ENCODE peak calls at places on chromosomes 12 and 14, in five cellular contexts. One of them, this sample, is unnamed.

GRCh38 chr14:96056509-96057422 is 17.6 kb downstream of the C14orf132 start:
- DNase-seq in stimulated activated CD4-positive, alpha-beta T cell treated with anti-CD3 and anti-CD28 coated beads, Interleukin-4, amount 100 ng/mL, for 24 hours: no peak
- DNase-seq in activated naive CD4-positive, alpha-beta T cell treated with Interleukin-2 at 50 U/mL for 16 hours: no peak
- DNase-seq in NCI-H774: no peak
- DNase-seq in foreskin fibroblast: no peak
- DNase-seq in this sample: no peak

GRCh38 chr12:98698603-98699463 is 53.7 kb downstream of the APAF1 start:
- DNase-seq in activated naive CD4-positive, alpha-beta T cell treated with Interleukin-2 at 50 U/mL for 16 hours: peak
- DNase-seq in stimulated activated CD4-positive, alpha-beta T cell treated with anti-CD3 and anti-CD28 coated beads, Interleukin-4, amount 100 ng/mL, for 24 hours: peak
- DNase-seq in foreskin fibroblast: peak
- DNase-seq in NCI-H774: no peak
- DNase-seq in this sample: peak

GRCh38 chr14:36655963-36656768 is 5.5 kb upstream of the PAX9 start:
- DNase-seq in foreskin fibroblast: no peak
- DNase-seq in stimulated activated CD4-positive, alpha-beta T cell treated with anti-CD3 and anti-CD28 coated beads, Interleukin-4, amount 100 ng/mL, for 24 hours: no peak
- DNase-seq in NCI-H774: peak
- DNase-seq in activated naive CD4-positive, alpha-beta T cell treated with Interleukin-2 at 50 U/mL for 16 hours: no peak
- DNase-seq in this sample: no peak

GRCh38 chr12:124401563-124402180 is 106.8 kb downstream of the RFLNA start:
- DNase-seq in stimulated activated CD4-positive, alpha-beta T cell treated with anti-CD3 and anti-CD28 coated beads, Interleukin-4, amount 100 ng/mL, for 24 hours: no peak
- DNase-seq in foreskin fibroblast: no peak
- DNase-seq in NCI-H774: no peak
- DNase-seq in activated naive CD4-positive, alpha-beta T cell treated with Interleukin-2 at 50 U/mL for 16 hours: no peak
- DNase-seq in this sample: no peak

GRCh38 chr12:18262514-18262913 is 1.2 kb downstream of the PIK3C2G start:
- DNase-seq in activated naive CD4-positive, alpha-beta T cell treated with Interleukin-2 at 50 U/mL for 16 hours: no peak
- DNase-seq in foreskin fibroblast: no peak
- DNase-seq in stimulated activated CD4-positive, alpha-beta T cell treated with anti-CD3 and anti-CD28 coated beads, Interleukin-4, amount 100 ng/mL, for 24 hours: no peak
- DNase-seq in NCI-H774: no peak
- DNase-seq in this sample: no peak

GRCh38 chr12:123723765-123724164 is 11.6 kb downstream of the ATP6V0A2 start:
- DNase-seq in foreskin fibroblast: no peak
- DNase-seq in activated naive CD4-positive, alpha-beta T cell treated with Interleukin-2 at 50 U/mL for 16 hours: no peak
- DNase-seq in NCI-H774: no peak
- DNase-seq in stimulated activated CD4-positive, alpha-beta T cell treated with anti-CD3 and anti-CD28 coated beads, Interleukin-4, amount 100 ng/mL, for 24 hours: no peak
- DNase-seq in this sample: no peak

GRCh38 chr12:25529738-25530137 is 23.3 kb downstream of the LMNTD1 start:
- DNase-seq in NCI-H774: no peak
- DNase-seq in foreskin fibroblast: peak
- DNase-seq in activated naive CD4-positive, alpha-beta T cell treated with Interleukin-2 at 50 U/mL for 16 hours: no peak
- DNase-seq in stimulated activated CD4-positive, alpha-beta T cell treated with anti-CD3 and anti-CD28 coated beads, Interleukin-4, amount 100 ng/mL, for 24 hours: no peak
- DNase-seq in this sample: peak

GRCh38 chr14:99158646-99159165 is 113.3 kb downstream of the BCL11B start:
- DNase-seq in NCI-H774: no peak
- DNase-seq in activated naive CD4-positive, alpha-beta T cell treated with Interleukin-2 at 50 U/mL for 16 hours: no peak
- DNase-seq in foreskin fibroblast: no peak
- DNase-seq in stimulated activated CD4-positive, alpha-beta T cell treated with anti-CD3 and anti-CD28 coated beads, Interleukin-4, amount 100 ng/mL, for 24 hours: no peak
- DNase-seq in this sample: no peak

GRCh38 chr12:113961921-113962710 is 4.0 kb downstream of the RBM19 start:
- DNase-seq in foreskin fibroblast: peak
- DNase-seq in activated naive CD4-positive, alpha-beta T cell treated with Interleukin-2 at 50 U/mL for 16 hours: peak
- DNase-seq in stimulated activated CD4-positive, alpha-beta T cell treated with anti-CD3 and anti-CD28 coated beads, Interleukin-4, amount 100 ng/mL, for 24 hours: peak
- DNase-seq in NCI-H774: no peak
- DNase-seq in this sample: peak

GRCh38 chr12:116376354-116377193 is 99.1 kb upstream of the MED13L start:
- DNase-seq in stimulated activated CD4-positive, alpha-beta T cell treated with anti-CD3 and anti-CD28 coated beads, Interleukin-4, amount 100 ng/mL, for 24 hours: no peak
- DNase-seq in foreskin fibroblast: peak
- DNase-seq in activated naive CD4-positive, alpha-beta T cell treated with Interleukin-2 at 50 U/mL for 16 hours: no peak
- DNase-seq in NCI-H774: peak
- DNase-seq in this sample: peak

GRCh38 chr12:64893961-64894360 is 69.5 kb downstream of the TBC1D30 start:
- DNase-seq in stimulated activated CD4-positive, alpha-beta T cell treated with anti-CD3 and anti-CD28 coated beads, Interleukin-4, amount 100 ng/mL, for 24 hours: no peak
- DNase-seq in activated naive CD4-positive, alpha-beta T cell treated with Interleukin-2 at 50 U/mL for 16 hours: no peak
- DNase-seq in foreskin fibroblast: peak
- DNase-seq in NCI-H774: peak
- DNase-seq in this sample: peak

GRCh38 chr12:105539735-105540134 is 209.2 kb downstream of the C12orf75 start:
- DNase-seq in activated naive CD4-positive, alpha-beta T cell treated with Interleukin-2 at 50 U/mL for 16 hours: no peak
- DNase-seq in foreskin fibroblast: no peak
- DNase-seq in stimulated activated CD4-positive, alpha-beta T cell treated with anti-CD3 and anti-CD28 coated beads, Interleukin-4, amount 100 ng/mL, for 24 hours: no peak
- DNase-seq in NCI-H774: no peak
- DNase-seq in this sample: no peak

GRCh38 chr14:32662234-32662633 is 276.4 kb upstream of the NPAS3 start:
- DNase-seq in activated naive CD4-positive, alpha-beta T cell treated with Interleukin-2 at 50 U/mL for 16 hours: no peak
- DNase-seq in NCI-H774: no peak
- DNase-seq in stimulated activated CD4-positive, alpha-beta T cell treated with anti-CD3 and anti-CD28 coated beads, Interleukin-4, amount 100 ng/mL, for 24 hours: no peak
- DNase-seq in foreskin fibroblast: peak
- DNase-seq in this sample: peak

This sample was measured in AG08395.